ENCODE peak calls at places on chromosomes 6 and 20, in seven cellular contexts. O is DND-41; A is GM23248; C is psoas muscle; P is H1; F is cardiac muscle cell; Y is effector memory CD4-positive, alpha-beta T cell. V is an unnamed sample.

GRCh38 chr6:5274231-5274630 is 12.9 kb downstream of the FARS2 start:
- DNase-seq in F (no peak), Y (no peak), O (no peak), C (no peak), P (no peak), A (no peak), V (no peak)

GRCh38 chr6:45590751-45591184 is 213.0 kb upstream of the SUPT3H start:
- DNase-seq in C (no peak), O (no peak), Y (no peak), P (no peak), A (no peak), F (peak; percentile 77), V (no peak)

GRCh38 chr20:37142708-37143107 is 36.4 kb upstream of the RPN2 start:
- DNase-seq in P (no peak), C (no peak), F (no peak), O (no peak), Y (no peak), A (peak; percentile 23), V (no peak)

GRCh38 chr6:151191477-151191995 is 48.2 kb upstream of the AKAP12 start:
- DNase-seq in C (no peak), F (no peak), O (no peak), P (no peak), A (no peak), Y (no peak), V (no peak)

GRCh38 chr6:106098383-106099234 is 12.5 kb downstream of the PRDM1 start:
- DNase-seq in F (peak; percentile 72), Y (peak; percentile 59), A (peak; percentile 50), P (no peak), C (no peak), O (no peak), V (peak; percentile 83)

GRCh38 chr20:41249781-41250281 is 67.7 kb downstream of the ZHX3 start:
- DNase-seq in O (no peak), A (peak; percentile 25), F (peak; percentile 69), P (peak; percentile 56), Y (no peak), C (peak; percentile 61), V (no peak)

GRCh38 chr20:32483351-32484220 is 101.5 kb downstream of the NOL4L start:
- DNase-seq in O (peak; percentile 95), F (peak; percentile 86), A (peak; percentile 85), C (peak; percentile 71), Y (peak; percentile 65), P (no peak), V (peak; percentile 59)

GRCh38 chr6:163308629-163309276 is 105.8 kb upstream of the QKI start:
- DNase-seq in P (no peak), O (no peak), Y (no peak), C (no peak), A (no peak), F (no peak), V (no peak)

GRCh38 chr6:22222469-22222868 is 74.4 kb downstream of the PRL start:
- DNase-seq in P (peak; percentile 46), A (no peak), F (no peak), Y (no peak), C (no peak), O (no peak), V (no peak)

GRCh38 chr6:144262470-144263369 is 22.4 kb upstream of the UTRN start:
- DNase-seq in Y (no peak), C (no peak), A (no peak), F (no peak), O (no peak), P (no peak), V (peak; percentile 24)

GRCh38 chr6:41452763-41453162 is 93.4 kb upstream of the FOXP4 start:
- DNase-seq in Y (no peak), P (no peak), O (no peak), C (no peak), F (no peak), A (no peak), V (no peak)

GRCh38 chr6:100633096-100633766 is 168.5 kb upstream of the SIM1 start:
- DNase-seq in F (peak; percentile 89), P (no peak), Y (no peak), A (peak; percentile 96), O (no peak), C (no peak), V (no peak)

GRCh38 chr20:50745634-50746137 is 14.3 kb downstream of the PARD6B start:
- DNase-seq in O (no peak), F (no peak), Y (no peak), A (no peak), P (no peak), C (no peak), V (no peak)

GRCh38 chr6:42405025-42405424 is 46.7 kb downstream of the TRERF1 start:
- DNase-seq in P (no peak), A (peak; percentile 73), O (no peak), Y (no peak), C (no peak), F (peak; percentile 24), V (no peak)

GRCh38 chr6:3086282-3086946 is 18.1 kb downstream of the RIPK1 start:
- DNase-seq in O (no peak), P (no peak), Y (no peak), F (no peak), C (no peak), A (no peak), V (no peak)

GRCh38 chr6:28606424-28607391 is 81.0 kb downstream of the GPX5 start:
- DNase-seq in O (peak; percentile 60), C (no peak), Y (no peak), A (peak; percentile 75), P (no peak), F (peak; percentile 83), V (peak; percentile 35)

GRCh38 chr6:64012351-64013060 is 376.9 kb downstream of the PHF3 start:
- DNase-seq in F (peak; percentile 83), O (no peak), A (peak; percentile 45), P (peak; percentile 13), Y (no peak), C (no peak), V (no peak)

GRCh38 chr6:163585932-163586437 is 171.5 kb downstream of the QKI start:
- DNase-seq in A (peak; percentile 90), O (no peak), P (no peak), F (peak; percentile 96), Y (no peak), C (peak; percentile 86), V (no peak)

GRCh38 chr6:155985660-155986138 is 530.1 kb upstream of the NOX3 start:
- DNase-seq in A (no peak), Y (no peak), C (no peak), F (no peak), P (no peak), O (no peak), V (no peak)

GRCh38 chr6:165846123-165846966 is 183.3 kb upstream of the PDE10A start:
- DNase-seq in O (no peak), A (peak; percentile 36), F (no peak), Y (no peak), C (no peak), P (no peak), V (no peak)

GRCh38 chr6:37547564-37548061 is 47.9 kb upstream of the CCDC167 start:
- DNase-seq in P (no peak), C (no peak), O (no peak), F (peak; percentile 92), A (peak; percentile 53), Y (no peak), V (no peak)

GRCh38 chr6:42224222-42225042 is 6.8 kb upstream of the MRPS10 start:
- DNase-seq in F (peak; percentile 45), A (peak; percentile 93), O (no peak), Y (no peak), C (no peak), P (no peak), V (no peak)

GRCh38 chr6:107435798-107436197 is 23.6 kb downstream of the PDSS2 start:
- DNase-seq in O (no peak), C (no peak), P (no peak), Y (no peak), A (peak; percentile 62), F (peak; percentile 6), V (no peak)

GRCh38 chr6:35073211-35073610 is 67.9 kb downstream of the TCP11 start:
- DNase-seq in C (peak; percentile 16), A (no peak), O (no peak), F (no peak), Y (no peak), P (no peak), V (no peak)

GRCh38 chr6:16481680-16482079 is 243.3 kb downstream of the GMPR start:
- DNase-seq in Y (peak; percentile 53), C (no peak), P (no peak), O (peak; percentile 15), F (peak; percentile 17), A (no peak), V (peak; percentile 66)

GRCh38 chr6:36442083-36442670 is 477 bp downstream of the PXT1 start:
- DNase-seq in C (no peak), F (peak; percentile 4), O (peak; percentile 30), P (no peak), Y (no peak), A (no peak), V (no peak)

GRCh38 chr6:15362274-15363160 is 116.6 kb downstream of the JARID2 start:
- DNase-seq in O (no peak), C (no peak), F (no peak), A (no peak), Y (no peak), P (no peak), V (no peak)
- H3K4me1 ChIP-seq in O (peaks cover 4% of the 10 kb centered on the region), C (peaks cover 74% of the 10 kb centered on the region), F (peaks cover 60% of the 10 kb centered on the region), A (peaks cover 24% of the 10 kb centered on the region), Y (peaks cover 5% of the 10 kb centered on the region), P (peaks cover 22% of the 10 kb centered on the region), V (peaks cover 17% of the 10 kb centered on the region)

GRCh38 chr6:15017803-15018202 is 228.1 kb upstream of the JARID2 start:
- DNase-seq in O (no peak), F (no peak), C (no peak), Y (no peak), A (no peak), P (no peak), V (no peak)
- H3K4me3 ChIP-seq in O (no peak overlapping the region), F (no peak overlapping the region), C (no peak overlapping the region), Y (no peak overlapping the region), A (no peak overlapping the region), P (no peak overlapping the region), V (no peak overlapping the region)

DNA sequence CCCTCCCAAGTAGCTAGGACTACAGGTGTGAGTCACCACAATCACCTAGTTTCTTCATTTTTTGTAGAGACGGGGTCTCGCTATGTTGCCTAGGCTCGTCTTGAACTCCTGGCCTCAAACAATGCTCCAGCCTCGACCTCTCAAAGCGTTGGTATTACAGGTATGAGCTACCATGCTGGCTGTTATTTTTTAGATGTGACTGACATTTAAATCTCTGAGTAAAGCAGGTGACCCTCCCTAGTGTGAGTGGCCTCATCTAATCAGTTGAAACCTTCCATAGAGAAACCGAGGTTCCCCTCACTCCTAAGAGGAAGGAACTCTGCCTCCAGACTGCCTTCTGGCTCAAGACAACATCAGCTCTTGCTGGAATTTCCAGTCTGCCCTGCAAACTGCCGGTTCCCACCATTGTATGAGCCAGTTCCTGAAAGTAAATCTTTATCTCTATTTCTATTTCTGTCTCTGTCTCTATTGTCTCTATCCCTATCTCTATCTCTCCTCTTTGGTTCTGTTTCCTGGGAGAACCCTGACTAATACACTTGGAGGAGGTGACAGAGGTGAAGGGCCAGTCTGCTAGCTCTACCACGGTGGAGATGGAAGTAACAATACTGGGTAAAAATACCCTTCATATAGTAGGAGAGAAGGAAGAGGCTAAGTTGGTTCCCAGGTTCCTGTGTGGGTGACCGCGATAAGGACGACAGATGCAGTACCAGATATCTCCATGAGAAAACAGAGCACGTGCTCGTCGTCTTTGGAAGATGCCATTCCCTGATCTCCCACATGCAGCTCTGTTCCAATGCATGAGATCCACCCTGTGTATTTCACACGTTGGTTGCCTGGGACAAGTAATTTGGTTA is 81.0 kb downstream of the MYB start:
- DNase-seq in O (no peak), F (peak; percentile 31), A (no peak), C (no peak), Y (no peak), P (no peak), V (no peak)
- H3K4me1 ChIP-seq in O (peaks cover 43% of the 10 kb centered on the region), F (no peaks in the 10 kb centered on the region), A (no peaks in the 10 kb centered on the region), C (no peaks in the 10 kb centered on the region), Y (no peaks in the 10 kb centered on the region), P (no peaks in the 10 kb centered on the region), V (no peaks in the 10 kb centered on the region)

GRCh38 chr20:34706022-34706875 is 2.1 kb downstream of the TP53INP2 start:
- DNase-seq in P (no peak), Y (no peak), F (no peak), O (no peak), A (no peak), C (no peak), V (no peak)
- H3K4me3 ChIP-seq in P (no peak overlapping the region), Y (no peak overlapping the region), F (no peak overlapping the region), O (no peak overlapping the region), A (no peak overlapping the region), C (no peak overlapping the region), V (no peak overlapping the region)